ENCODE peak calls at places on chromosomes 5 and 9, in six cellular contexts. W is heart left ventricle, E is substantia nigra, H is body of pancreas, O is tibial artery, D is suprapubic skin. F is an unnamed sample.

GRCh38 chr5:107772418-107773310 is 101.9 kb upstream of the EFNA5 start:
- DNase-seq in E (no peak), O (no peak), D (no peak), W (peak; percentile 37), H (no peak), F (no peak)

GRCh38 chr9:95605826-95606555 is 89.2 kb upstream of the PTCH1 start:
- DNase-seq in H (no peak), O (no peak), D (peak; percentile 61), E (no peak), W (no peak), F (no peak)

GRCh38 chr5:97644896-97645295 is 461.8 kb upstream of the RIOK2 start:
- DNase-seq in H (no peak), O (no peak), E (no peak), D (no peak), W (no peak), F (no peak)

GRCh38 chr9:94269264-94269663 is 10.2 kb downstream of the ZNF169 start:
- DNase-seq in W (no peak), E (no peak), H (no peak), D (no peak), O (no peak), F (no peak)

GRCh38 chr5:34598177-34598794 is 57.8 kb upstream of the RAI14 start:
- DNase-seq in E (no peak), D (no peak), O (no peak), W (peak; percentile 37), H (no peak), F (no peak)

GRCh38 chr5:93585753-93586385 is 2.8 kb downstream of the NR2F1 start:
- DNase-seq in D (no peak), W (no peak), O (no peak), H (no peak), E (no peak), F (no peak)

GRCh38 chr5:10145922-10146321 is 103.8 kb downstream of the ATPSCKMT start:
- DNase-seq in O (no peak), D (no peak), H (no peak), E (no peak), W (no peak), F (no peak)

GRCh38 chr5:159243385-159243784 is 19.7 kb upstream of the UBLCP1 start:
- DNase-seq in O (no peak), W (no peak), E (no peak), H (no peak), D (no peak), F (no peak)

GRCh38 chr5:107640568-107640967 is 30.2 kb downstream of the EFNA5 start:
- DNase-seq in H (no peak), E (no peak), O (no peak), W (no peak), D (no peak), F (no peak)

GRCh38 chr5:15620501-15620900 is 120.5 kb downstream of the FBXL7 start:
- DNase-seq in E (no peak), H (no peak), O (peak; percentile 88), D (no peak), W (peak; percentile 35), F (no peak)

GRCh38 chr9:115651456-115651855 is 502.1 kb upstream of the PAPPA start:
- DNase-seq in W (no peak), D (no peak), O (no peak), E (no peak), H (no peak), F (no peak)

GRCh38 chr9:136543280-136543679 is 2.6 kb downstream of the NOTCH1 start:
- DNase-seq in O (no peak), W (no peak), E (no peak), D (no peak), H (no peak), F (no peak)
- H3K27ac ChIP-seq in O (peak overlapping the region; percentile 94), W (peak overlapping the region; percentile 99), E (peak overlapping the region; percentile 97), D (peak overlapping the region; percentile 97), H (peak overlapping the region; percentile 99), F (no peak overlapping the region)

GRCh38 chr9:14882118-14882517 is 28.1 kb downstream of the FREM1 start:
- DNase-seq in O (no peak), H (no peak), D (no peak), W (no peak), E (no peak), F (no peak)
- H3K27ac ChIP-seq in O (peak overlapping the region; percentile 79), H (no peak overlapping the region), D (no peak overlapping the region), W (no peak overlapping the region), E (no peak overlapping the region), F (no peak overlapping the region)

DNA sequence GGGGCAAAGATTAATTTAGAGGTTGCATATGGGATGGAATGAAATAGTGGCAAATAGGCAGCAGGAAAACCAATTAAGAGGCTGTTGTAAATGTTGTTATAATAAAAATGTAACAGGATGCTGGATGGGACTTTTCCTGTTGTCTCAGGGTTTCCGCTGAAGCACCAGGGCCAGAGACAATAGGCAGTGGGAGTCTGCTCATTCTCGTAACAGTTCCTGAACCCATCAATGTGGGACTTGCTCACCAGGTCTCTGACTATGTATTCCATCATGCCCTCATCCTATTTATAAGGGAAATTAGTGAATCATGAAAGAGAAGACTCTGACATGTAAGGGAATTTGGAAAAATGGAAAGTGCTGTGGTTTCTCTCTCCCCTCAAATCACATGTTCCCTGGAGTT is 23.5 kb upstream of the SSBP2 start:
- DNase-seq in O (no peak), D (no peak), W (no peak), E (no peak), H (no peak), F (no peak)
- H3K27ac ChIP-seq in O (peak overlapping the region; percentile 86), D (peak overlapping the region; percentile 64), W (no peak overlapping the region), E (no peak overlapping the region), H (no peak overlapping the region), F (no peak overlapping the region)

GRCh38 chr5:118088448-118088847 is 899.9 kb downstream of the DTWD2 start:
- DNase-seq in D (no peak), H (no peak), O (no peak), E (no peak), W (no peak), F (no peak)
- H3K27ac ChIP-seq in D (no peak overlapping the region), H (no peak overlapping the region), O (no peak overlapping the region), E (no peak overlapping the region), W (no peak overlapping the region), F (no peak overlapping the region)

F was measured in CD4-positive, alpha-beta T cell.